ENCODE peak calls at places on chromosomes 4 and X, in ten cellular contexts. Y, H, W, R, J, A, F, S, K and O are unnamed samples.

GRCh38 chr4:85681194-85681803 is 206.3 kb downstream of the ARHGAP24 start:
- DNase-seq in F (peak; percentile 24), K (peak; percentile 19), W (peak; percentile 8), A (peak; percentile 98), R (no peak), Y (no peak), H (peak; percentile 68), J (no peak), S (peak; percentile 85), O (no peak)

GRCh38 chrX:48683411-48683982 is at the start of gene WAS:
- DNase-seq in A (no peak), J (no peak), F (no peak), K (peak; percentile 15), Y (no peak), W (no peak), H (no peak), R (no peak), S (peak; percentile 88), O (no peak)

GRCh38 chr4:163911891-163912290 is 417.4 kb downstream of the TMA16 start:
- DNase-seq in W (no peak), F (no peak), Y (no peak), H (no peak), K (no peak), S (no peak), A (peak; percentile 45), R (no peak), J (no peak), O (no peak)

GRCh38 chrX:74080165-74080564 is 223.8 kb upstream of the ZCCHC13 start:
- DNase-seq in A (no peak), R (no peak), K (no peak), J (no peak), S (no peak), Y (no peak), H (no peak), F (no peak), W (no peak), O (no peak)

GRCh38 chr4:183444953-183445543 is 612 bp downstream of the CDKN2AIP start:
- DNase-seq in S (peak; percentile 72), A (peak; percentile 20), R (peak; percentile 89), F (no peak), K (peak; percentile 52), W (peak; percentile 35), H (peak; percentile 74), J (peak; percentile 55), Y (no peak), O (peak; percentile 52)

GRCh38 chr4:129903861-129904260 is 807.9 kb downstream of the C4orf33 start:
- DNase-seq in S (no peak), K (no peak), R (no peak), A (no peak), J (no peak), F (no peak), W (no peak), Y (no peak), H (no peak), O (no peak)

GRCh38 chrX:6558979-6559378 is 24.1 kb upstream of the VCX3A start:
- DNase-seq in H (no peak), A (no peak), K (no peak), R (no peak), J (no peak), F (no peak), S (no peak), W (no peak), Y (no peak), O (no peak)

GRCh38 chrX:65516756-65517155 is 17.8 kb downstream of the LAS1L start:
- DNase-seq in J (no peak), H (no peak), A (no peak), S (no peak), K (no peak), Y (no peak), R (peak; percentile 28), F (no peak), W (no peak), O (no peak)

GRCh38 chr4:155608231-155608885 is 58.3 kb upstream of the GUCY1A1 start:
- DNase-seq in F (no peak), A (no peak), W (peak; percentile 7), H (no peak), J (no peak), R (no peak), S (no peak), K (no peak), Y (no peak), O (no peak)

GRCh38 chrX:129996120-129996519 is 13.7 kb downstream of the BCORL1 start:
- DNase-seq in W (peak; percentile 16), R (no peak), Y (peak; percentile 33), J (no peak), K (no peak), F (peak; percentile 59), A (peak; percentile 54), H (no peak), S (no peak), O (no peak)

GRCh38 chr4:143599827-143600226 is 86.3 kb downstream of the SMARCA5 start:
- DNase-seq in R (no peak), F (no peak), S (no peak), J (no peak), H (no peak), A (no peak), W (no peak), Y (no peak), K (no peak), O (no peak)

GRCh38 chrX:134999469-134999868 is 8.7 kb downstream of the SMIM10 start:
- DNase-seq in S (peak; percentile 3), Y (no peak), K (no peak), J (no peak), H (no peak), A (peak; percentile 46), F (peak; percentile 52), W (peak; percentile 43), R (no peak), O (no peak)

GRCh38 chr4:45099471-45099870 is 373.1 kb upstream of the GNPDA2 start:
- DNase-seq in J (no peak), F (no peak), R (no peak), K (no peak), S (no peak), A (no peak), Y (no peak), H (no peak), W (no peak), O (no peak)

GRCh38 chr4:119026662-119027444 is 108.8 kb upstream of the MYOZ2 start:
- DNase-seq in R (no peak), W (no peak), H (peak; percentile 75), J (no peak), F (no peak), K (peak; percentile 35), S (no peak), Y (peak; percentile 74), A (no peak), O (no peak)

DNA sequence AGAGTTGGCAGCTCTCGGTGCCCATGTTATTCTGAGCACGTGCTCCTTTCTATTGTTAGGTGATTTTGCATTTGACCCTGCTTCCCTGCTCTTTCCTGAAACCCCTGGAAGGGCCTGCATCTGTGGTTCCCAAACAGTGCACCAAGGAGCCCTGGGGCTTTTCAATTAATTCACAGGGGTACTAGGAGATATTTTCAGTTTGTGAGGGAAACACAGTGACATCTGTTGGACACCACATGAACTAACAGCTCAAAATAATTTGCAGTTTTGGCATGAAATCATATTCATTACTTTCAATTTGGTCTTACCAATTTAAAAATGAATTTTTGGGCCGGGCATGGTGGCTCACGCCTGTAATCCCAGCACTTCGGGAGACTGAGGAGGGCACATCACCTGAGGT is 156.6 kb downstream of the GATB start:
- DNase-seq in J (no peak), F (peak; percentile 29), A (peak; percentile 16), K (no peak), S (no peak), R (no peak), W (peak; percentile 21), H (no peak), Y (no peak), O (no peak)
- TF ChIP-seq CTCF in J (no peak), F (peak; percentile 58), A (peak; percentile 47), K (peak; percentile 16), S (no peak), R (no peak), W (peak; percentile 43), H (no peak), Y (peak; percentile 23), O (peak; percentile 24)

GRCh38 chr4:39587881-39588280 is 50.8 kb downstream of the SMIM14 start:
- DNase-seq in R (no peak), Y (no peak), J (no peak), F (no peak), K (no peak), A (peak; percentile 90), W (peak; percentile 34), H (no peak), S (no peak), O (no peak)

DNA sequence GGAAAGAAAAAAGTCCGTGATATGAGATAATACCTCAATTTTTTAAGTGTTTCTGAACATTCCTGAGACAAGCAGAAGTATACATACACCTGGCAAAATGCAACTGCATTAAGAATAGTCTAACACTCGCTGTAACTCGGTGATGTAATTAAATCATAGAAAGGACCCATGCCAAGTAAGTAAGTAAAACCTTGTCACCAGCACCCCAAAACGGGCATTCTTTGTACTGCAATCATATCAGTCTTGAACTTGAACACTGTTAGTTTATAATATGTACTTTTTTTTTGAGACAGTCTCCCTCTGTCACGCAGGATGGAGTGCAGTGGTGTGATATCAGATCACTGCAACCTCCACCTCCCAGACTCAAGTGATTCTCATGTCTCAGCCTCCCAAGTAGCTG is 47.4 kb downstream of the SMIM14 start:
- DNase-seq in R (no peak), W (peak; percentile 70), H (no peak), A (no peak), F (peak; percentile 68), Y (no peak), K (peak; percentile 35), J (no peak), S (no peak), O (no peak)
- TF ChIP-seq CTCF in R (no peak), W (peak; percentile 61), H (no peak), A (no peak), F (peak; percentile 43), Y (no peak), K (peak; percentile 51), J (no peak), S (no peak), O (no peak)

GRCh38 chrX:24515447-24515846 is 50.4 kb downstream of the PDK3 start:
- DNase-seq in F (peak; percentile 30), Y (no peak), K (no peak), S (no peak), R (no peak), J (no peak), W (peak; percentile 4), H (no peak), A (peak; percentile 14), O (no peak)
- TF ChIP-seq CTCF in F (peak; percentile 14), Y (no peak), K (no peak), S (no peak), R (no peak), J (no peak), W (peak; percentile 18), H (peak; percentile 9), A (no peak), O (no peak)

DNA sequence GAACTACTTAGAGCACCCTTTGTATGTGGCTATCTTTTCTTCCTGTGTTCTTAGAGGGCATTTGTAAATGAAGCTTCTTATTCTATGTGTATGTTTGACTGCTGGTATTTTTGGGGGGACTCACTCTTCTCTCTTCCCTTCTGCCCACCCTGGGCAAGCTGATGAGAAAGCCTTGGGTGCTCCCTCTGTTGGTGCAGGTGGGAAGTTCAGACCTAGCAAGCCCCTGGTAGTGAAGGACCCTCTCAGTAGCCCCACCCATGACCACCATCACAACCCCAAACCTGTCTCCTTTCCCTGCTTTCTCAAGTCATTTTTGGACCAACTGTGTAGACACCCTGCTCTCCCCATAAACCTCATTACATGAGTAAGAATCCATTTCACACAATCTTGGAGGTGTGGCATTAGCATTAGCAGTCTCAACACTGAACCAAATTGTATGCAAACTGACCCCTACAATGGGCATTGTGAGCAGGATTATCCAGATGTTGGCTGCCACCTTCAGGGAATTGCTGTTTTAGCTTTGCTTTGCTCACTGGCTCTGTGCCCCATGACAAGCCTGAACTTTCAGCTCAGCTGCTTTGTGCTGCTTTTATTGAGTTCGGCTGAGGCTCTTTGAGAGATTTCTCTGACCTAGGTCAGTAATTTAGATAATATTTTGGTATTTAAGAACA is 27.9 kb downstream of the TRIM61 start:
- DNase-seq in S (no peak), K (no peak), F (no peak), A (no peak), J (peak; percentile 65), H (no peak), Y (no peak), R (no peak), W (no peak), O (no peak)
- TF ChIP-seq CTCF in S (no peak), K (no peak), F (peak; percentile 32), A (no peak), J (peak; percentile 47), H (no peak), Y (no peak), R (no peak), W (peak; percentile 8), O (peak; percentile 44)